ENCODE peak calls at places on chromosomes 6 and 20, in eight cellular contexts. R is activated T-helper 1 cell treated with anti-CD3 and anti-CD28 coated beads, Interleukin-2, amount 50 U/mL, for 16 hours; H is Caki2; N is NCI-H2081; S is left ventricle myocardium inferior; X is T-helper 9 cell; V is brain microvascular endothelial cell; G is upper lobe of right lung. W is an unnamed sample.

GRCh38 chr6:167090171-167090570 is 32.7 kb upstream of the CCR6 start:
- DNase-seq in R (no peak), X (no peak), H (no peak), S (no peak), G (no peak), N (no peak), V (no peak), W (no peak)

GRCh38 chr6:31945507-31946369 is at the start of gene CFB:
- DNase-seq in S (peak), G (peak), V (peak), X (no peak), H (peak), N (no peak), R (no peak), W (no peak)

GRCh38 chr6:122200441-122200840 is 199.0 kb upstream of the HSF2 start:
- DNase-seq in X (no peak), S (no peak), V (no peak), H (no peak), N (no peak), R (no peak), G (no peak), W (no peak)

GRCh38 chr20:496126-496696 is 33.9 kb upstream of the TBC1D20 start:
- DNase-seq in X (no peak), H (no peak), V (no peak), G (no peak), R (no peak), N (no peak), S (no peak), W (no peak)

GRCh38 chr6:52497652-52498408 is 77.7 kb downstream of the EFHC1 start:
- DNase-seq in V (no peak), X (no peak), R (no peak), H (no peak), S (peak), G (no peak), N (peak), W (no peak)

GRCh38 chr6:74166849-74167248 is 470.8 kb downstream of the CD109 start:
- DNase-seq in S (no peak), R (no peak), H (no peak), V (no peak), G (no peak), N (no peak), X (no peak), W (no peak)

GRCh38 chr6:128601060-128601459 is 80.7 kb upstream of the PTPRK start:
- DNase-seq in G (no peak), V (peak), H (no peak), N (no peak), R (no peak), S (no peak), X (no peak), W (no peak)

GRCh38 chr6:139990865-139991264 is 616.4 kb upstream of the CITED2 start:
- DNase-seq in H (no peak), G (no peak), N (no peak), X (no peak), R (no peak), S (no peak), V (peak), W (no peak)

GRCh38 chr6:25331085-25331685 is 52.0 kb downstream of the CARMIL1 start:
- DNase-seq in V (no peak), G (no peak), X (no peak), H (no peak), N (no peak), S (no peak), R (no peak), W (no peak)

GRCh38 chr20:16922834-16923233 is 174.7 kb downstream of the OTOR start:
- DNase-seq in V (peak), H (peak), R (no peak), X (no peak), G (no peak), S (no peak), N (no peak), W (no peak)

GRCh38 chr6:37047421-37047931 is 42.0 kb downstream of the FGD2 start:
- DNase-seq in G (no peak), X (no peak), H (no peak), V (no peak), R (no peak), S (no peak), N (no peak), W (no peak)

GRCh38 chr6:157181649-157182048 is 141.7 kb downstream of the TMEM242 start:
- DNase-seq in G (no peak), S (no peak), X (no peak), H (no peak), V (no peak), N (no peak), R (no peak), W (no peak)

GRCh38 chr20:17897566-17898307 is 70.9 kb downstream of the SNX5 start:
- DNase-seq in X (no peak), V (no peak), G (no peak), S (no peak), H (no peak), N (no peak), R (no peak), W (no peak)

GRCh38 chr6:123898669-123899068 is 95.0 kb downstream of the NKAIN2 start:
- DNase-seq in H (no peak), S (no peak), G (no peak), X (no peak), N (no peak), V (no peak), R (no peak), W (no peak)

GRCh38 chr20:46562373-46563169 is 12.1 kb upstream of the OCSTAMP start:
- DNase-seq in R (peak), H (peak), N (peak), G (no peak), V (peak), X (peak), S (peak), W (peak)

GRCh38 chr6:7126759-7127158 is 19.0 kb downstream of the RREB1 start:
- DNase-seq in N (no peak), H (no peak), G (no peak), V (no peak), S (no peak), X (no peak), R (no peak), W (no peak)

GRCh38 chr6:15066433-15067337 is 179.2 kb upstream of the JARID2 start:
- DNase-seq in G (peak), S (peak), X (no peak), R (no peak), N (no peak), V (peak), H (no peak), W (no peak)

GRCh38 chr6:4370066-4370465 is 234.7 kb upstream of the ECI2 start:
- DNase-seq in X (no peak), S (no peak), G (no peak), V (peak), N (no peak), R (no peak), H (peak), W (no peak)

GRCh38 chr6:25202505-25202904 is 76.7 kb upstream of the CARMIL1 start:
- DNase-seq in X (no peak), S (no peak), V (peak), R (no peak), N (no peak), H (peak), G (no peak), W (no peak)